ENCODE peak calls at places on chromosome 3, in five cellular contexts. Y, R, U, B and I are unnamed samples.
A peak's percentile ranks its signal among the peaks of the same experiment; 100 is the strongest.

GRCh38 chr3:106004137-106004600 is 135.4 kb upstream of the CBLB start:
- DNase-seq in B (no peak), Y (no peak), U (no peak), R (peak; percentile 42), I (no peak)

GRCh38 chr3:132435911-132436425 is 18.7 kb downstream of the DNAJC13 start:
- DNase-seq in U (no peak), Y (no peak), B (no peak), R (no peak), I (no peak)

GRCh38 chr3:128813003-128813564 is 66.3 kb upstream of the ACAD9 start:
- DNase-seq in B (no peak), U (no peak), R (no peak), Y (no peak), I (no peak)

GRCh38 chr3:47857151-47857550 is 54.2 kb downstream of the DHX30 start:
- DNase-seq in B (no peak), R (no peak), Y (no peak), U (no peak), I (no peak)

GRCh38 chr3:9808345-9809037 is 1.6 kb upstream of the TTLL3 start:
- DNase-seq in Y (no peak), B (no peak), U (peak; percentile 36), R (peak; percentile 50), I (peak; percentile 55)

GRCh38 chr3:49006591-49007067 is 562 bp upstream of the WDR6 start:
- DNase-seq in Y (no peak), R (no peak), U (peak; percentile 43), B (no peak), I (no peak)

GRCh38 chr3:67578416-67578815 is 76.0 kb downstream of the SUCLG2 start:
- DNase-seq in Y (no peak), R (no peak), U (no peak), B (no peak), I (no peak)

GRCh38 chr3:154428369-154429206 is 1.4 kb downstream of the GPR149 start:
- DNase-seq in Y (no peak), B (no peak), U (no peak), R (no peak), I (no peak)

GRCh38 chr3:110738531-110738930 is 333.1 kb upstream of the NECTIN3 start:
- DNase-seq in Y (no peak), B (no peak), R (peak; percentile 4), U (no peak), I (no peak)

GRCh38 chr3:5051772-5052171 is 70.3 kb upstream of the ARL8B start:
- DNase-seq in B (no peak), Y (no peak), U (no peak), R (no peak), I (no peak)

GRCh38 chr3:12479919-12480425 is 4.3 kb upstream of the TSEN2 start:
- DNase-seq in U (peak; percentile 86), B (no peak), Y (peak; percentile 78), R (peak; percentile 37), I (peak; percentile 35)

DNA sequence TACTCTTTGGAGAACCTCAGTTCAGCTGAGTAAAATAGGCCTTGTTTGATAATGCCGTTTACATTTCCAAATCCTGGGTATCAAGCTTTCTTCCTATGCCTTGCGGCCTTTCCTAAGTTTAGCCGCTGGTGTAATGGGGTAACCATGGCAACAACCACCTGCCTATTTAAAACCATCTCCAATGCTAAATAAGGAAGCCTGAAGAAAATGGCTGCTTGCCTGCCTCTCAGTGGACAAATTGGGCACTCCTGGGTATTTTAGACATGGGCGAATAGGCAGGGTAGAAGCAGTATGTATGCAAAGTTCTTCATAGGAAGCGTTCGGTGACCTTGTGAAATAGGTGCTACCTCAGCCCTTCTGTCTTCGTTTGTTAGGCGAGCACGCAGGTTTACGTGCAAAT is 122.7 kb downstream of the DGKG start:
- DNase-seq in B (no peak), Y (peak; percentile 58), U (no peak), R (no peak), I (no peak)
- TF ChIP-seq CTCF in B (no peak), Y (peak; percentile 11), U (no peak), R (peak; percentile 30), I (peak; percentile 11)

GRCh38 chr3:188573286-188573928 is 419.4 kb downstream of the LPP start:
- DNase-seq in B (no peak), U (no peak), Y (no peak), R (no peak), I (no peak)
- TF ChIP-seq CTCF in B (no peak), U (no peak), Y (no peak), R (no peak), I (no peak)

GRCh38 chr3:188526057-188526456 is 372.1 kb downstream of the LPP start:
- DNase-seq in Y (no peak), B (no peak), R (peak; percentile 22), U (peak; percentile 12), I (peak; percentile 12)
- TF ChIP-seq CTCF in Y (no peak), B (no peak), R (peak; percentile 41), U (no peak), I (no peak)

GRCh38 chr3:113533534-113533892 is 1.2 kb downstream of the SIDT1 start:
- DNase-seq in Y (no peak), U (no peak), R (no peak), B (no peak), I (no peak)

GRCh38 chr3:113535898-113536297 is 3.5 kb downstream of the SIDT1 start:
- DNase-seq in Y (no peak), B (no peak), U (no peak), R (no peak), I (no peak)

GRCh38 chr3:113531826-113532697 is at the start of gene SIDT1:
- DNase-seq in Y (peak; percentile 67), B (no peak), R (no peak), U (peak; percentile 77), I (peak; percentile 47)

GRCh38 chr3:113534365-113534764 is 2.0 kb downstream of the SIDT1 start:
- DNase-seq in B (no peak), Y (no peak), U (no peak), R (no peak), I (no peak)

GRCh38 chr3:113532698-113533533 is 561 bp downstream of the SIDT1 start:
- DNase-seq in U (peak; percentile 46), B (no peak), Y (peak; percentile 47), R (no peak), I (no peak)
- TF ChIP-seq CTCF in U (no peak), B (no peak), Y (no peak), R (no peak), I (no peak)

GRCh38 chr3:54951405-54951804 is 23.5 kb upstream of the LRTM1 start:
- DNase-seq in Y (peak; percentile 37), U (peak; percentile 51), R (peak; percentile 87), B (peak; percentile 72), I (no peak)
- TF ChIP-seq CTCF in Y (peak; percentile 6), U (peak; percentile 50), R (peak; percentile 90), B (peak; percentile 88), I (no peak)

GRCh38 chr3:185069583-185070030 is 83.3 kb downstream of the C3orf70 start:
- DNase-seq in Y (no peak), U (peak; percentile 63), B (no peak), R (no peak), I (no peak)
- TF ChIP-seq CTCF in Y (no peak), U (peak; percentile 5), B (peak; percentile 10), R (no peak), I (peak; percentile 21)

DNA sequence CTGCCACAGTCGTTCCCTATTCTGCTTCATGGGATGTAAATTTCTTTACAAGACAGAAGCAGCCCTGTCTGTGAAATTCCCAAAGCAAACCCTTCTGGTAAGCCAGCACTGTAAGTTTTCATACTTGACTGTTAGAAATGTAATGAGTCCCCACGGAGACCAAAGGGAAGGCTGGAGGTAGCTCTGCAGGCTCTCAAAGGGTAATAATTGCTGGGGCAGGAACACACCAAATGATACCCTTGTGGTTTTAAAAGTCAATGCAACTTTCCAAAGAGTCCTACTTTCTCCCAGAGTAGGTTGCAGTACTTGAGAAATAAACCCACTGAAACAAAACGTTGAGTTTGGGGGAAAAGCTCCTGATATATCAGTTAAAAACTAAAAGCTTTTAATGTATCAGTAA is 129.8 kb upstream of the HES1 start:
- DNase-seq in U (no peak), Y (no peak), B (no peak), R (no peak), I (no peak)
- TF ChIP-seq CTCF in U (no peak), Y (no peak), B (no peak), R (peak; percentile 17), I (peak; percentile 22)

DNA sequence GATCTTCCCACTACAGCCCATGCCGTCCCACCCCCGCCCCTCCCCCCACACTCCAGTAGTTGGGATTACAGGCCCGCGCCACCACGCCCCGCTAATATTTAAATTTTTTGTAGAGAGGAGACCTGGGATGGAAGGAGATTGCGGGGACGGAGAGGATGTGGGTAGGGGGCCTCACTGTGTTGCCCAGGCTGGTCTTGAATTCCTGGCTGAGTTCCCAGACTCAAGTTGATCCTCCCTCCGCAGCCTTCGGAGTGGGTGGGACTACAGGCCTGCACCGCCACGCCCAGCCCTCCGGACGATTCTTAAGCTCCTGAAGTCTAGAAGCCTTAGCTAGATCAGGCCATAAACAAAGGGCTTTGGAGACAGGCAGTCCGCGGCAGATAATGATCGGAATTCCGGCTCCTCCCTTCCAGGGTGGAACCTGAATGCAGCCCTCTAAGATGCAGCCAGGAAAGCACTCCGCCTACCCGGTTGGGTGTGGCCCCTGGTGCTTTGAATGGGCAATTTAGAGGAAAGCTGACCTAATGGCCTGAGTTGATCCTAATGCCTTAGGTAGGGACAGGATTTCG is at the start of gene DPPA2:
- DNase-seq in Y (no peak), U (no peak), B (no peak), R (no peak), I (no peak)
- TF ChIP-seq CTCF in Y (no peak), U (no peak), B (no peak), R (no peak), I (no peak)